ENCODE peak calls at places on chromosomes 7 and 10, in seven cellular contexts. U is foreskin fibroblast; Z is pancreas; K is Peyer's patch; Q is A172; G is stimulated activated CD8-positive, alpha-beta memory T cell treated with anti-CD3 and anti-CD28 coated beads, Interleukin-12 subunit alpha, Interleukin-12 subunit beta, amount 100 ng/mL, for 1 hour; O is stimulated activated naive CD8-positive, alpha-beta T cell treated with anti-CD3 and anti-CD28 coated beads, Interleukin-15, amount 100 ng/mL, for 72 hours. E is an unnamed sample.

GRCh38 chr10:80535671-80536360 is 1.9 kb upstream of the SH2D4B start:
- DNase-seq in U (no peak), Z (peak), K (peak), Q (no peak), G (peak), O (peak), E (no peak)

GRCh38 chr10:78605800-78606350 is 462.9 kb upstream of the ZMIZ1 start:
- DNase-seq in U (no peak), Z (no peak), K (no peak), Q (peak), G (no peak), O (no peak), E (no peak)

GRCh38 chr10:63236113-63236935 is 103.2 kb downstream of the NRBF2 start:
- DNase-seq in U (peak), Z (no peak), K (no peak), Q (peak), G (no peak), O (no peak), E (no peak)

GRCh38 chr7:18337023-18337422 is 158.5 kb upstream of the HDAC9 start:
- DNase-seq in U (no peak), Z (no peak), K (no peak), Q (no peak), G (no peak), O (no peak), E (no peak)

GRCh38 chr7:334618-335357 is 44.8 kb downstream of the FOXL3 start:
- DNase-seq in U (no peak), Z (no peak), K (no peak), Q (no peak), G (no peak), O (no peak), E (no peak)

GRCh38 chr7:65731562-65732035 is 141.3 kb upstream of the VKORC1L1 start:
- DNase-seq in U (no peak), Z (peak), K (peak), Q (no peak), G (no peak), O (peak), E (no peak)

GRCh38 chr10:4191894-4192293 is 406.9 kb upstream of the KLF6 start:
- DNase-seq in U (no peak), Z (no peak), K (no peak), Q (no peak), G (no peak), O (no peak), E (no peak)

GRCh38 chr7:68700414-68700813 is 897.9 kb upstream of the AUTS2 start:
- DNase-seq in U (no peak), Z (no peak), K (no peak), Q (peak), G (no peak), O (no peak), E (no peak)

GRCh38 chr7:133117432-133117831 is 35.5 kb upstream of the CHCHD3 start:
- DNase-seq in U (no peak), Z (no peak), K (no peak), Q (no peak), G (no peak), O (no peak), E (no peak)

GRCh38 chr7:76428868-76429805 is 4.4 kb downstream of the ZP3 start:
- DNase-seq in U (peak), Z (no peak), K (no peak), Q (peak), G (no peak), O (no peak), E (no peak)

GRCh38 chr10:30396708-30397107 is 37.3 kb upstream of the MAP3K8 start:
- DNase-seq in U (no peak), Z (no peak), K (no peak), Q (no peak), G (no peak), O (no peak), E (no peak)

GRCh38 chr7:149820622-149821190 is 17.5 kb upstream of the ZNF862 start:
- DNase-seq in U (no peak), Z (no peak), K (peak), Q (no peak), G (no peak), O (no peak), E (no peak)

GRCh38 chr7:131861620-131862346 is 305.4 kb upstream of the PODXL start:
- DNase-seq in U (no peak), Z (no peak), K (no peak), Q (peak), G (no peak), O (no peak), E (no peak)

GRCh38 chr7:83347836-83348482 is 185.3 kb upstream of the PCLO start:
- DNase-seq in U (peak), Z (no peak), K (peak), Q (peak), G (no peak), O (no peak), E (no peak)

GRCh38 chr10:113301342-113301984 is 251.4 kb upstream of the HABP2 start:
- DNase-seq in U (no peak), Z (no peak), K (no peak), Q (no peak), G (no peak), O (no peak), E (no peak)

GRCh38 chr7:27453702-27454405 is 208.8 kb downstream of the HIBADH start:
- DNase-seq in U (peak), Z (no peak), K (no peak), Q (peak), G (no peak), O (no peak), E (no peak)

GRCh38 chr10:132784582-132785432 is 1.1 kb downstream of the NKX6-2 start:
- DNase-seq in U (no peak), Z (no peak), K (no peak), Q (no peak), G (no peak), O (no peak), E (no peak)